ENCODE peak calls at places on chromosomes 11 and 22, in eight cellular contexts. K is AG10803; J is suprapubic skin; X is central memory CD8-positive, alpha-beta T cell; H is stromal cell of bone marrow; G is stimulated activated CD4-positive, alpha-beta T cell treated with anti-CD3 and anti-CD28 coated beads, Interleukin-1b, Interleukin-23, amount 100 ng/mL, for 1 hour; D is activated CD8-positive, alpha-beta memory T cell treated with anti-CD3 and anti-CD28 coated beads for 1 hour; I is HuH-7. B is an unnamed sample.

GRCh38 chr11:529740-530411 is 5.5 kb downstream of the HRAS start:
- DNase-seq in K (no peak), X (no peak), J (no peak), I (no peak), G (no peak), H (no peak), D (no peak), B (no peak)

GRCh38 chr11:47944555-47945128 is 35.7 kb upstream of the PTPRJ start:
- DNase-seq in H (no peak), I (no peak), J (no peak), D (no peak), K (no peak), G (no peak), X (no peak), B (no peak)

GRCh38 chr11:47907499-47907898 is 59.3 kb upstream of the NUP160 start:
- DNase-seq in J (no peak), X (no peak), I (no peak), D (no peak), G (no peak), K (peak; percentile 42), H (peak; percentile 29), B (no peak)

GRCh38 chr11:31757245-31757835 is 53.8 kb downstream of the PAX6 start:
- DNase-seq in J (no peak), D (no peak), X (no peak), H (no peak), I (no peak), G (no peak), K (peak; percentile 16), B (no peak)

GRCh38 chr22:29393019-29393608 is 4.7 kb upstream of the AP1B1 start:
- DNase-seq in K (no peak), J (no peak), D (no peak), I (peak; percentile 79), G (no peak), X (no peak), H (no peak), B (no peak)

GRCh38 chr11:67433536-67434394 is 3.7 kb downstream of the PTPRCAP start:
- DNase-seq in D (no peak), H (no peak), X (no peak), G (no peak), J (no peak), K (no peak), I (no peak), B (no peak)

GRCh38 chr22:17576475-17576874 is 13.2 kb downstream of the SLC25A18 start:
- DNase-seq in D (no peak), K (peak; percentile 99), H (no peak), J (no peak), G (no peak), I (no peak), X (no peak), B (no peak)

GRCh38 chr11:69644962-69645675 is 4.2 kb downstream of the CCND1 start:
- DNase-seq in X (no peak), J (peak; percentile 62), G (no peak), H (no peak), K (no peak), D (no peak), I (no peak), B (no peak)

GRCh38 chr11:102452461-102453285 is at the start of gene TMEM123:
- DNase-seq in D (peak; percentile 74), K (peak; percentile 55), X (peak; percentile 80), H (peak; percentile 33), J (peak; percentile 87), G (peak; percentile 78), I (peak; percentile 61), B (peak; percentile 43)

GRCh38 chr11:128021304-128022006 is 565.9 kb downstream of the ETS1 start:
- DNase-seq in G (no peak), I (no peak), J (no peak), X (no peak), K (peak; percentile 45), D (no peak), H (no peak), B (no peak)

GRCh38 chr22:50620861-50621490 is 7.0 kb downstream of the ARSA start:
- DNase-seq in X (peak; percentile 57), K (no peak), D (no peak), G (no peak), J (no peak), H (no peak), I (no peak), B (no peak)

GRCh38 chr11:14114269-14114668 is 151.7 kb downstream of the SPON1 start:
- DNase-seq in I (no peak), X (no peak), J (no peak), K (no peak), H (no peak), G (no peak), D (no peak), B (no peak)

GRCh38 chr11:132655187-132655855 is 877.0 kb downstream of the OPCML start:
- DNase-seq in H (no peak), K (peak; percentile 58), X (no peak), D (no peak), G (no peak), I (no peak), J (no peak), B (no peak)

GRCh38 chr22:26496456-26496855 is 12.8 kb downstream of the SRRD start:
- DNase-seq in H (no peak), D (no peak), I (no peak), J (no peak), K (no peak), X (no peak), G (no peak), B (no peak)

GRCh38 chr11:119752946-119753345 is 23.9 kb upstream of the NECTIN1 start:
- DNase-seq in D (no peak), H (no peak), K (no peak), J (no peak), X (no peak), G (no peak), I (no peak), B (no peak)

GRCh38 chr11:27950339-27950738 is 157.6 kb downstream of the KIF18A start:
- DNase-seq in J (no peak), G (no peak), H (no peak), K (peak; percentile 47), D (no peak), I (no peak), X (no peak), B (no peak)

GRCh38 chr11:46492540-46492939 is 101.0 kb upstream of the CHRM4 start:
- DNase-seq in J (no peak), K (peak; percentile 63), H (no peak), G (no peak), X (no peak), I (no peak), D (no peak), B (no peak)

GRCh38 chr11:134454146-134454690 is 42.2 kb upstream of the B3GAT1 start:
- DNase-seq in G (no peak), D (no peak), K (no peak), X (no peak), J (no peak), H (no peak), I (no peak), B (no peak)

GRCh38 chr11:68947151-68947550 is 33.6 kb downstream of the MRGPRD start:
- DNase-seq in K (no peak), D (no peak), G (no peak), X (no peak), H (no peak), I (no peak), J (no peak), B (no peak)

GRCh38 chr11:90476442-90477007 is 253.7 kb upstream of the CHORDC1 start:
- DNase-seq in D (no peak), K (no peak), G (no peak), J (no peak), H (no peak), X (no peak), I (no peak), B (no peak)

GRCh38 chr11:120303004-120303637 is 22.0 kb upstream of the TLCD5 start:
- DNase-seq in I (peak; percentile 12), D (peak; percentile 12), K (peak; percentile 76), J (no peak), H (peak; percentile 56), X (peak; percentile 46), G (peak; percentile 17), B (peak; percentile 29)

GRCh38 chr11:18013790-18014507 is 1.1 kb upstream of the SERGEF start:
- DNase-seq in I (no peak), K (no peak), D (no peak), H (no peak), G (no peak), X (no peak), J (no peak), B (no peak)

GRCh38 chr11:123202723-123203122 is 7.7 kb upstream of the CLMP start:
- DNase-seq in D (no peak), X (no peak), J (no peak), I (no peak), H (no peak), G (no peak), K (no peak), B (no peak)

GRCh38 chr11:131864205-131864604 is 493.8 kb downstream of the NTM start:
- DNase-seq in K (no peak), G (no peak), H (no peak), X (no peak), J (no peak), I (no peak), D (no peak), B (no peak)

GRCh38 chr22:28670691-28671261 is 8.9 kb downstream of the TTC28 start:
- DNase-seq in G (no peak), I (no peak), X (no peak), D (no peak), J (no peak), H (no peak), K (peak; percentile 31), B (no peak)

GRCh38 chr22:31241936-31242335 is 29.8 kb downstream of the LIMK2 start:
- DNase-seq in I (no peak), X (no peak), K (peak; percentile 23), J (no peak), G (no peak), D (no peak), H (no peak), B (no peak)

GRCh38 chr11:10752486-10752885 is 1.4 kb downstream of the CTR9 start:
- DNase-seq in X (no peak), I (no peak), J (no peak), D (no peak), G (no peak), H (no peak), K (no peak), B (no peak)

GRCh38 chr11:114914231-114915005 is 236.1 kb downstream of the NXPE2 start:
- DNase-seq in I (no peak), D (no peak), J (no peak), H (no peak), X (no peak), G (no peak), K (no peak), B (no peak)

GRCh38 chr22:43249789-43250188 is 62.9 kb upstream of the TTLL12 start:
- DNase-seq in D (no peak), K (no peak), J (no peak), G (no peak), X (no peak), I (no peak), H (no peak), B (no peak)

GRCh38 chr22:28674121-28674563 is 5.5 kb downstream of the TTC28 start:
- DNase-seq in H (no peak), X (no peak), D (no peak), G (no peak), I (no peak), K (peak; percentile 68), J (no peak), B (no peak)

B was measured in NCI-H1048.